ENCODE peak calls at places on chromosomes 5 and 9, in six cellular contexts. R, Z, W, D, S and G are unnamed samples. For H3K27me3 and H3K4me1, the result is how much of the 10 kb centered on the place peaks cover.

GRCh38 chr5:103402861-103403260 is 144.3 kb downstream of the MACIR start:
- DNase-seq in R (no peak), Z (no peak), W (no peak), D (no peak), S (no peak), G (no peak)

GRCh38 chr5:156191547-156191946 is 135.4 kb upstream of the SGCD start:
- DNase-seq in R (no peak), Z (no peak), W (no peak), D (no peak), S (no peak), G (no peak)

GRCh38 chr5:35665066-35665465 is 47.4 kb downstream of the SPEF2 start:
- DNase-seq in R (no peak), Z (no peak), W (no peak), D (no peak), S (no peak), G (no peak)

GRCh38 chr9:114382951-114383865 is 4.6 kb downstream of the AKNA start:
- DNase-seq in R (no peak), Z (no peak), W (no peak), D (peak), S (no peak), G (peak)

GRCh38 chr5:115372121-115372520 is 75.7 kb upstream of the CCDC112 start:
- DNase-seq in R (no peak), Z (no peak), W (no peak), D (no peak), S (no peak), G (no peak)

GRCh38 chr5:132473019-132473531 is 17.5 kb downstream of the IRF1 start:
- DNase-seq in R (peak), Z (no peak), W (no peak), D (peak), S (no peak), G (peak)

GRCh38 chr5:54186912-54187445 is 123.4 kb downstream of the ARL15 start:
- DNase-seq in R (peak), Z (peak), W (no peak), D (no peak), S (no peak), G (no peak)

GRCh38 chr9:70525553-70525952 is 111.1 kb upstream of the KLF9 start:
- DNase-seq in R (no peak), Z (no peak), W (no peak), D (no peak), S (no peak), G (no peak)

GRCh38 chr9:98861881-98862501 is 54.5 kb downstream of the GALNT12 start:
- DNase-seq in R (no peak), Z (no peak), W (peak), D (peak), S (no peak), G (no peak)

GRCh38 chr5:150487199-150488061 is 20.5 kb upstream of the NDST1 start:
- DNase-seq in R (peak), Z (peak), W (peak), D (no peak), S (no peak), G (peak)

GRCh38 chr5:139592289-139592688 is 31.1 kb downstream of the UBE2D2 start:
- DNase-seq in R (no peak), Z (no peak), W (no peak), D (no peak), S (no peak), G (no peak)

GRCh38 chr5:177304392-177305119 is 957 bp downstream of the PRELID1 start:
- DNase-seq in R (no peak), Z (no peak), W (no peak), D (no peak), S (peak), G (peak)

GRCh38 chr5:93677344-93678021 is 63.9 kb downstream of the POU5F2 start:
- DNase-seq in R (peak), Z (peak), W (no peak), D (peak), S (peak), G (no peak)

GRCh38 chr5:139207302-139208000 is 9.3 kb upstream of the SIL1 start:
- DNase-seq in R (no peak), Z (no peak), W (no peak), D (no peak), S (no peak), G (no peak)

GRCh38 chr9:115615821-115616665 is 498.1 kb upstream of the TNC start:
- DNase-seq in R (no peak), Z (no peak), W (no peak), D (no peak), S (peak), G (no peak)

GRCh38 chr5:68288756-68289134 is 73.2 kb downstream of the PIK3R1 start:
- DNase-seq in R (no peak), Z (peak), W (peak), D (no peak), S (no peak), G (no peak)

GRCh38 chr5:105968961-105969360 is 1701.8 kb downstream of the EFNA5 start:
- DNase-seq in R (no peak), Z (no peak), W (no peak), D (no peak), S (no peak), G (no peak)

GRCh38 chr5:96702503-96703383 is 40.6 kb downstream of the CAST start:
- DNase-seq in R (peak), Z (peak), W (peak), D (peak), S (peak), G (peak)

GRCh38 chr5:31251032-31251431 is 57.5 kb downstream of the CDH6 start:
- DNase-seq in R (no peak), Z (no peak), W (no peak), D (no peak), S (no peak), G (no peak)

DNA sequence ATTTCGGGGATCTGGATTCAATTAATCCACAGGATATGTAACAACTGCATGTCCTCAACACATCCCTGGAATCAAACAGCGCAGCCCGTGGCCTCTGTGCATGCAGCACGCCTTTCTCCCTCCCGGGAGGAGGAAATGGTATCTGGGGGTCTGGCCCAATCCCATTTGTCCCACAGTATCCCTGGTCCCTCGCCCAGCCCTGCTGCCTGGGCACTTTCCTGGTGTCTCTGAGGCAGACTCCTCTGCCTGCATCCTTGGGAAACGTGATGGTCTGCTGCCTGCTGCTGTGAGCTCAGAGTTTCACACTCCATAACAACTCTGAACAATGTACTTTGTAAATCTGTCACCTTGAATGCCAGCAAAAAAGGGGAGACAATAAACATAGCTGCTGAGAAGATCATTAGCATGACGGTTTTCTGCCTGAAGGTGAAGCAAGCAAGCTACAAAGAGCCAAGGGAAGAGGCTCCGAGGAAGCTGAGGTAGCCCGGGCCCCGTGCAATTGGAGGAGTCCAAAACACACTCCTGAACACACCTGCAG is 56.1 kb downstream of the PTCH1 start:
- DNase-seq in R (no peak), Z (no peak), W (no peak), D (no peak), S (peak), G (no peak)
- H3K27ac ChIP-seq in R (no peak), Z (no peak), W (no peak), D (no peak), S (peak), G (peak)

GRCh38 chr5:168770996-168771395 is 191.8 kb upstream of the PANK3 start:
- DNase-seq in R (no peak), Z (peak), W (no peak), D (no peak), S (no peak), G (no peak)

GRCh38 chr5:168765220-168766037 is 186.3 kb upstream of the PANK3 start:
- DNase-seq in R (peak), Z (peak), W (no peak), D (peak), S (no peak), G (no peak)

GRCh38 chr5:168766038-168766700 is 187.0 kb upstream of the PANK3 start:
- DNase-seq in R (no peak), Z (no peak), W (no peak), D (no peak), S (no peak), G (no peak)

GRCh38 chr5:168770036-168770498 is 190.9 kb upstream of the PANK3 start:
- DNase-seq in R (no peak), Z (no peak), W (no peak), D (no peak), S (no peak), G (no peak)

GRCh38 chr5:168768172-168768571 is 189.0 kb upstream of the PANK3 start:
- DNase-seq in R (no peak), Z (no peak), W (no peak), D (no peak), S (no peak), G (no peak)
- H3K27me3 ChIP-seq in R (under half), Z (under half), W (under half), D (under half), S (under half), G (under half)

GRCh38 chr5:16879650-16880049 is 56.4 kb downstream of the MYO10 start:
- DNase-seq in R (no peak), Z (no peak), W (no peak), D (no peak), S (no peak), G (no peak)

GRCh38 chr5:16881253-16881652 is 54.8 kb downstream of the MYO10 start:
- DNase-seq in R (no peak), Z (no peak), W (no peak), D (no peak), S (no peak), G (no peak)

GRCh38 chr5:16877267-16877935 is 58.7 kb downstream of the MYO10 start:
- DNase-seq in R (no peak), Z (no peak), W (no peak), D (no peak), S (no peak), G (no peak)

GRCh38 chr5:16879191-16879590 is 56.9 kb downstream of the MYO10 start:
- DNase-seq in R (no peak), Z (no peak), W (no peak), D (no peak), S (no peak), G (no peak)

DNA sequence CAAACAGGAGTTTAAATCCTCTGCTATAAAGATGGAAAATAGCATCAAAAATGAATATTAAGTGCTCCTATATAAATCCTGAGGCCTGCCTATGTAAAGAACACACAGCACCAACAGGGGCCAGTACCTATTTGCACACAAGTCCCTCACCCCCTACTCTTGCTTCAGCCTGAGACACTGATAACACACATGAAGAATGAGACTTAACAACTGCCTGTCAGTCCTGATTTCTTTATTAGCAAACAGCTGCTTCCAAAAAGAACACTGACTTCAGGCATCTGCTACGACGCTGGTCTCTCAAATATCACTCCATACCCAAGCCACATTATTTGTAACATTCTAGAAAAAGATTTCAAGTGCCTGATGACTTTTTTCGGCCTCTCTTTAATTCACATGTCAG is 55.5 kb downstream of the MYO10 start:
- DNase-seq in R (no peak), Z (no peak), W (no peak), D (no peak), S (no peak), G (no peak)
- H3K4me1 ChIP-seq in R (under half), Z (under half), W (under half), D (under half), S (under half), G (half or more)

DNA sequence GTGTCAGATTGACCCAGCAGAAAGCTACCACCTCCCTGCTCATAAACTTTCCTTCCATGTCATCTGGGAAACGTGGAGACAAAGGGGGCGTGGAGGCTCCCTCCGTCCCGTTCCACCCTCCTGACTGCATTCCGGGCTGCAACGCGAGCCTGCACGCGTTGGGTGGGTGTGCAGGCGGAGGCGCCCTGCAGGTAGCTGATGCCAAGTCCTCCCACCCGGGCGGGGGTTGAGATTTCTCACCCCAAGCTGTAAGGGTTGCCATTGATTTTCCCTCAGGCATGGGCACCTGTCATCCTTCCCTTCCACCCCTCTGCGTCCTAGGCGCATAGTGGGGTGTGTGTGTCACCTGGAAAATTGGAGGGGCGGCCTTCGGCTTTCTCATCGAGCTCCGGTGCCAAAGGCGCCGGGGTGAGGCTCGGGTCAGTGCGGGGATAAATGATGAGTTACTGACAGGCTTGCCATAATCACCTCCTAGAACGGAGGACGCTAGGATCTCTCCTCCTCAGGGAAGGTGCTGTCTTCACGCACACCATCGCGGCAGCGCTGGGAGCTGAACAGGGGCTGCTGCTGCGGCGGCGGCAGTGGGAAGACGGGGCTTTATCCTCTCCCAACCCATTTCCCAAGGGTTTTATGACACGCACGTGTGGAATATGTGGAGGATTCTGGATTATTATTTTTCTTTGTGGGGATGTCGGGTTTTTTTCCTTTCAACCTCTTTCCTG is 934 bp downstream of the PLPPR1 start:
- DNase-seq in R (no peak), Z (no peak), W (no peak), D (no peak), S (no peak), G (no peak)
- H3K27ac ChIP-seq in R (no peak), Z (no peak), W (no peak), D (no peak), S (no peak), G (no peak)

DNA sequence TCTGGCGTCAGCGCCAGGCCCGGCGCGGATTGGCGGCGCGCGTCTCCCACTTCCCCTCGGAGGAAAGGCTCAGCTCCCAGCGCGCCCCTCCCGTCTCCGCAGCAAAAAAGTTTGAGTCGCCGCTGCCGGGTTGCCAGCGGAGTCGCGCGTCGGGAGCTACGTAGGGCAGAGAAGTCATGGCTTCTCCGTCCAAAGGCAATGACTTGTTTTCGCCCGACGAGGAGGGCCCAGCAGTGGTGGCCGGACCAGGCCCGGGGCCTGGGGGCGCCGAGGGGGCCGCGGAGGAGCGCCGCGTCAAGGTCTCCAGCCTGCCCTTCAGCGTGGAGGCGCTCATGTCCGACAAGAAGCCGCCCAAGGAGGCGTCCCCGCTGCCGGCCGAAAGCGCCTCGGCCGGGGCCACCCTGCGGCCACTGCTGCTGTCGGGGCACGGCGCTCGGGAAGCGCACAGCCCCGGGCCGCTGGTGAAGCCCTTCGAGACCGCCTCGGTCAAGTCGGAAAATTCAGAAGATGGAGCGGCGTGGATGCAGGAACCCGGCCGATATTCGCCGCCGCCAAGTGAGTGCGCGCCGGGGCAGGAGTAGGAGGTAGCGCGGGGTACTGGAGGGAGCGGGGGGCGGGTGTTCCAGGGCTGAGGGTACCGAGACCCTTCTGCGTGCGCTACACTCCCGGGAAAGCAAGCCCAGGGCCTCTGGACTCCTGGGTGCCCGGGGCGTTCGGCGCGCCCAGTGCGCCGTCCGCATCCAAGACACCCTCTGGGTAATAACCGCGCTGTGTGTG is at the start of gene MSX2:
- DNase-seq in R (peak), Z (peak), W (peak), D (peak), S (peak), G (peak)
- H3K27me3 ChIP-seq in R (under half), Z (half or more), W (under half), D (under half), S (half or more), G (half or more)

GRCh38 chr9:33137781-33138264 is 29.3 kb downstream of the B4GALT1 start:
- DNase-seq in R (no peak), Z (no peak), W (no peak), D (no peak), S (no peak), G (no peak)
- H3K4me1 ChIP-seq in R (under half), Z (half or more), W (half or more), D (under half), S (under half), G (half or more)

GRCh38 chr5:60673329-60673728 is 26.6 kb downstream of the DEPDC1B start:
- DNase-seq in R (no peak), Z (no peak), W (no peak), D (no peak), S (no peak), G (no peak)

GRCh38 chr5:60675286-60675685 is 24.7 kb downstream of the DEPDC1B start:
- DNase-seq in R (no peak), Z (no peak), W (no peak), D (no peak), S (no peak), G (no peak)

GRCh38 chr5:60674251-60674650 is 25.7 kb downstream of the DEPDC1B start:
- DNase-seq in R (no peak), Z (no peak), W (no peak), D (no peak), S (no peak), G (no peak)

GRCh38 chr5:60672693-60673264 is 27.2 kb downstream of the DEPDC1B start:
- DNase-seq in R (no peak), Z (no peak), W (no peak), D (no peak), S (no peak), G (peak)

DNA sequence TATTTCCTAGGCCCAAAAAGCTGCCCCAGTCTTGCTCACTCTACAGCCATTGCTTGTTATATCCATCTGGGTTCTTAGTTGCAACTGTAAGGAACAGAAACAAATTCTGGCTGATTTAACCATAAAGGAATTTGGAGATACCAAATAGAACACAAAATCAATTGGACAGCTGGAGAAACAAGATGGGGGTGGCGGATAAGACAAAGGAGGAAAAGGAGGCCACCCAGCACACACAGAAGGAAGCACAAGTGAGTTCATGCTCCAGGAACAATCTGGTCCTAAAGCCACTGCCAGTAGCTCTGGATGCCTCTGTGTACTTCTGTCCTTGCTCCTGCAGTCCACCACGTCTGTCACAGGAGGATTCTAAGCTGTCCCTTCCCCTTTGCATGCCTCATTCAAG is 25.3 kb downstream of the DEPDC1B start:
- DNase-seq in R (no peak), Z (no peak), W (no peak), D (no peak), S (no peak), G (no peak)
- H3K27ac ChIP-seq in R (no peak), Z (no peak), W (no peak), D (no peak), S (no peak), G (peak)